ENCODE peak calls at places on chromosomes 12 and 14, in eight cellular contexts. W is stimulated activated CD4-positive, alpha-beta T cell treated with anti-CD3 and anti-CD28 coated beads, Interleukin-1b, Interleukin-23, amount 100 ng/mL, for 24 hours; X is HT-29; U is GM06990; N is NCI-H524; O is NCI-H460; C is activated T-cell treated with anti-CD3 and anti-CD28 coated beads for 1 hour; V is left colon. F is an unnamed sample.

GRCh38 chr12:112973016-112973711 is 5.2 kb upstream of the OAS2 start:
- DNase-seq in W (no peak), X (no peak), U (no peak), N (no peak), O (no peak), C (no peak), V (no peak), F (no peak)

GRCh38 chr12:87853448-87854003 is 175.7 kb downstream of the C12orf50 start:
- DNase-seq in W (no peak), X (no peak), U (no peak), N (no peak), O (no peak), C (no peak), V (no peak), F (no peak)

GRCh38 chr12:119036878-119037493 is 55.6 kb downstream of the SRRM4 start:
- DNase-seq in W (no peak), X (peak), U (no peak), N (peak), O (peak), C (no peak), V (peak), F (peak)

GRCh38 chr12:79444089-79444488 is 246.7 kb downstream of the PAWR start:
- DNase-seq in W (no peak), X (no peak), U (no peak), N (no peak), O (no peak), C (no peak), V (no peak), F (no peak)

GRCh38 chr14:94676495-94677238 is 64.5 kb downstream of the SERPINA3 start:
- DNase-seq in W (no peak), X (no peak), U (no peak), N (no peak), O (no peak), C (no peak), V (no peak), F (no peak)

GRCh38 chr14:76516884-76517283 is 140.9 kb downstream of the ESRRB start:
- DNase-seq in W (no peak), X (no peak), U (no peak), N (no peak), O (no peak), C (no peak), V (no peak), F (no peak)

GRCh38 chr14:60303745-60304144 is 54.7 kb downstream of the PPM1A start:
- DNase-seq in W (no peak), X (no peak), U (no peak), N (no peak), O (no peak), C (no peak), V (no peak), F (no peak)

GRCh38 chr14:30375280-30375892 is 183.6 kb upstream of the G2E3 start:
- DNase-seq in W (peak), X (peak), U (peak), N (peak), O (peak), C (peak), V (peak), F (peak)

GRCh38 chr12:95336387-95337067 is 118.9 kb downstream of the VEZT start:
- DNase-seq in W (no peak), X (peak), U (no peak), N (peak), O (peak), C (no peak), V (peak), F (peak)

GRCh38 chr14:104263671-104264358 is 125.4 kb downstream of the KIF26A start:
- DNase-seq in W (no peak), X (no peak), U (no peak), N (no peak), O (no peak), C (no peak), V (no peak), F (peak)

GRCh38 chr12:108257610-108258106 is 81.5 kb downstream of the CMKLR1 start:
- DNase-seq in W (no peak), X (no peak), U (no peak), N (no peak), O (no peak), C (no peak), V (no peak), F (no peak)

GRCh38 chr14:64707661-64708060 is 3.4 kb downstream of the PLEKHG3 start:
- DNase-seq in W (no peak), X (peak), U (no peak), N (no peak), O (peak), C (no peak), V (peak), F (no peak)

GRCh38 chr12:81974762-81975161 is 215.6 kb upstream of the PPFIA2 start:
- DNase-seq in W (no peak), X (no peak), U (no peak), N (no peak), O (no peak), C (no peak), V (no peak), F (no peak)

GRCh38 chr14:52078093-52078492 is 9.2 kb upstream of the NID2 start:
- DNase-seq in W (no peak), X (no peak), U (no peak), N (no peak), O (no peak), C (no peak), V (no peak), F (no peak)

GRCh38 chr14:104441275-104442106 is 138.1 kb upstream of the C14orf180 start:
- DNase-seq in W (no peak), X (no peak), U (no peak), N (no peak), O (no peak), C (no peak), V (no peak), F (no peak)

GRCh38 chr12:47808049-47808448 is 11.7 kb downstream of the HDAC7 start:
- DNase-seq in W (no peak), X (no peak), U (peak), N (no peak), O (no peak), C (peak), V (peak), F (no peak)

GRCh38 chr12:121009744-121010143 is 6.5 kb downstream of the C12orf43 start:
- DNase-seq in W (no peak), X (peak), U (no peak), N (no peak), O (peak), C (no peak), V (peak), F (peak)

GRCh38 chr14:50362791-50363733 is 33.6 kb downstream of the CDKL1 start:
- DNase-seq in W (no peak), X (no peak), U (peak), N (no peak), O (no peak), C (no peak), V (no peak), F (no peak)

GRCh38 chr12:7929069-7929792 is 6.8 kb downstream of the SLC2A3 start:
- DNase-seq in W (no peak), X (no peak), U (no peak), N (no peak), O (no peak), C (no peak), V (no peak), F (no peak)

GRCh38 chr12:62603061-62603810 is 136.6 kb downstream of the MON2 start:
- DNase-seq in W (peak), X (peak), U (peak), N (peak), O (peak), C (peak), V (peak), F (peak)

GRCh38 chr12:31231611-31232360 is 94.2 kb downstream of the SINHCAF start:
- DNase-seq in W (no peak), X (no peak), U (no peak), N (no peak), O (no peak), C (no peak), V (no peak), F (no peak)

GRCh38 chr12:2284321-2284813 is 231.6 kb downstream of the CACNA1C start:
- DNase-seq in W (no peak), X (no peak), U (no peak), N (no peak), O (no peak), C (no peak), V (no peak), F (no peak)

GRCh38 chr12:3097836-3098235 is 20.7 kb downstream of the TSPAN9 start:
- DNase-seq in W (no peak), X (no peak), U (no peak), N (no peak), O (no peak), C (no peak), V (peak), F (no peak)

GRCh38 chr14:56094063-56094462 is 24.1 kb upstream of the PELI2 start:
- DNase-seq in W (no peak), X (no peak), U (no peak), N (no peak), O (no peak), C (no peak), V (no peak), F (no peak)